ENCODE peak calls at places on chromosomes 5 and 9, in five cellular contexts. One of them, this sample, is unnamed.

GRCh38 chr5:139795074-139796001 is at the start of gene PSD2:
- DNase-seq in substantia nigra: peak
- DNase-seq in right atrium auricular region: no peak
- DNase-seq in WTC11: peak
- DNase-seq in HuH-7: peak
- DNase-seq in this sample: peak

GRCh38 chr5:2165991-2166978 is 283.6 kb upstream of the IRX4 start:
- DNase-seq in right atrium auricular region: no peak
- DNase-seq in HuH-7: no peak
- DNase-seq in substantia nigra: no peak
- DNase-seq in WTC11: no peak
- DNase-seq in this sample: no peak

GRCh38 chr9:101582593-101582992 is 12.2 kb downstream of the PPP3R2 start:
- DNase-seq in substantia nigra: no peak
- DNase-seq in WTC11: no peak
- DNase-seq in HuH-7: no peak
- DNase-seq in right atrium auricular region: no peak
- DNase-seq in this sample: no peak

GRCh38 chr5:33829430-33829829 is 62.4 kb downstream of the ADAMTS12 start:
- DNase-seq in HuH-7: no peak
- DNase-seq in WTC11: no peak
- DNase-seq in right atrium auricular region: no peak
- DNase-seq in substantia nigra: no peak
- DNase-seq in this sample: no peak

GRCh38 chr9:21989440-21990189 is 4.6 kb downstream of the CDKN2A start:
- DNase-seq in HuH-7: no peak
- DNase-seq in WTC11: peak
- DNase-seq in right atrium auricular region: no peak
- DNase-seq in substantia nigra: no peak
- DNase-seq in this sample: no peak

GRCh38 chr5:11143456-11144267 is 382.6 kb upstream of the DAP start:
- DNase-seq in substantia nigra: no peak
- DNase-seq in right atrium auricular region: no peak
- DNase-seq in HuH-7: no peak
- DNase-seq in WTC11: no peak
- DNase-seq in this sample: no peak

GRCh38 chr9:5357431-5358105 is 17.9 kb upstream of the RLN1 start:
- DNase-seq in WTC11: no peak
- DNase-seq in substantia nigra: no peak
- DNase-seq in HuH-7: no peak
- DNase-seq in right atrium auricular region: no peak
- DNase-seq in this sample: no peak

GRCh38 chr5:137019229-137019628 is 479.9 kb downstream of the SPOCK1 start:
- DNase-seq in right atrium auricular region: no peak
- DNase-seq in substantia nigra: no peak
- DNase-seq in WTC11: no peak
- DNase-seq in HuH-7: no peak
- DNase-seq in this sample: no peak

GRCh38 chr5:122142480-122142879 is 13.1 kb downstream of the ZNF474 start:
- DNase-seq in HuH-7: no peak
- DNase-seq in substantia nigra: no peak
- DNase-seq in right atrium auricular region: no peak
- DNase-seq in WTC11: no peak
- DNase-seq in this sample: no peak

GRCh38 chr5:112706446-112707016 is 31.2 kb upstream of the APC start:
- DNase-seq in substantia nigra: no peak
- DNase-seq in right atrium auricular region: no peak
- DNase-seq in WTC11: no peak
- DNase-seq in HuH-7: no peak
- DNase-seq in this sample: no peak

GRCh38 chr9:130908129-130908877 is 11.7 kb upstream of the QRFP start:
- DNase-seq in right atrium auricular region: no peak
- DNase-seq in WTC11: no peak
- DNase-seq in substantia nigra: no peak
- DNase-seq in HuH-7: no peak
- DNase-seq in this sample: no peak

GRCh38 chr9:35484406-35484805 is 5.5 kb upstream of the RUSC2 start:
- DNase-seq in HuH-7: no peak
- DNase-seq in substantia nigra: no peak
- DNase-seq in right atrium auricular region: no peak
- DNase-seq in WTC11: no peak
- DNase-seq in this sample: no peak

GRCh38 chr9:124174385-124174784 is 83.4 kb upstream of the NEK6 start:
- DNase-seq in HuH-7: no peak
- DNase-seq in substantia nigra: no peak
- DNase-seq in right atrium auricular region: no peak
- DNase-seq in WTC11: no peak
- DNase-seq in this sample: no peak

GRCh38 chr9:72826954-72827953 is 125.6 kb downstream of the ALDH1A1 start:
- DNase-seq in right atrium auricular region: no peak
- DNase-seq in substantia nigra: no peak
- DNase-seq in WTC11: no peak
- DNase-seq in HuH-7: no peak
- DNase-seq in this sample: peak

GRCh38 chr9:109408759-109409462 is 88.1 kb upstream of the EPB41L4B start:
- DNase-seq in substantia nigra: no peak
- DNase-seq in right atrium auricular region: no peak
- DNase-seq in WTC11: no peak
- DNase-seq in HuH-7: no peak
- DNase-seq in this sample: no peak

GRCh38 chr9:12880406-12881016 is 105.7 kb downstream of the LURAP1L start:
- DNase-seq in substantia nigra: no peak
- DNase-seq in WTC11: no peak
- DNase-seq in HuH-7: no peak
- DNase-seq in right atrium auricular region: no peak
- DNase-seq in this sample: no peak

GRCh38 chr5:9054322-9054721 is 491.6 kb downstream of the SEMA5A start:
- DNase-seq in HuH-7: no peak
- DNase-seq in substantia nigra: no peak
- DNase-seq in right atrium auricular region: no peak
- DNase-seq in WTC11: no peak
- DNase-seq in this sample: no peak

GRCh38 chr5:150618588-150619281 is 21.7 kb upstream of the SYNPO start:
- DNase-seq in WTC11: no peak
- DNase-seq in substantia nigra: no peak
- DNase-seq in right atrium auricular region: peak
- DNase-seq in HuH-7: no peak
- DNase-seq in this sample: no peak

GRCh38 chr5:36688722-36689121 is 82.3 kb downstream of the SLC1A3 start:
- DNase-seq in substantia nigra: no peak
- DNase-seq in WTC11: peak
- DNase-seq in right atrium auricular region: no peak
- DNase-seq in HuH-7: peak
- DNase-seq in this sample: peak

GRCh38 chr9:8261737-8262136 is 462.2 kb upstream of the DMAC1 start:
- DNase-seq in right atrium auricular region: no peak
- DNase-seq in HuH-7: no peak
- DNase-seq in substantia nigra: no peak
- DNase-seq in WTC11: no peak
- DNase-seq in this sample: no peak

This sample was measured in small intestine.